ENCODE peak calls at places on chromosome 4, in ten cellular contexts. E is neuronal stem cell; R is AG08396; J is activated T-helper 1 cell treated with anti-CD3 and anti-CD28 coated beads, Interleukin-2, amount 50 U/mL, for 16 hours; C is NCI-H345; V is fibroblast of mammary gland; K is AG10803; Z is sciatic nerve; W is NCI-H2081 treated with DMSO at 0.1 percent for 48 hours; P is neural crest cell. L is an unnamed sample.

GRCh38 chr4:56130609-56131150 is 181.9 kb downstream of the CEP135 start:
- DNase-seq in E (no peak), R (no peak), J (no peak), C (peak; percentile 23), V (peak; percentile 6), K (no peak), Z (no peak), W (no peak), P (no peak), L (no peak)

GRCh38 chr4:88158038-88158359 is 440 bp downstream of the ABCG2 start:
- DNase-seq in E (no peak), R (no peak), J (no peak), C (no peak), V (no peak), K (no peak), Z (no peak), W (no peak), P (no peak), L (no peak)

GRCh38 chr4:138047290-138047689 is 194.9 kb downstream of the SLC7A11 start:
- DNase-seq in E (no peak), R (no peak), J (no peak), C (no peak), V (no peak), K (no peak), Z (no peak), W (no peak), P (no peak), L (no peak)

GRCh38 chr4:66372706-66373105 is 702.4 kb upstream of the EPHA5 start:
- DNase-seq in E (no peak), R (no peak), J (no peak), C (no peak), V (no peak), K (no peak), Z (no peak), W (no peak), P (no peak), L (no peak)

GRCh38 chr4:147078875-147079658 is 133.4 kb upstream of the TTC29 start:
- DNase-seq in E (no peak), R (no peak), J (no peak), C (peak; percentile 5), V (no peak), K (no peak), Z (no peak), W (peak; percentile 1), P (no peak), L (no peak)

GRCh38 chr4:88517825-88518224 is 5.8 kb downstream of the PYURF start:
- DNase-seq in E (no peak), R (no peak), J (no peak), C (no peak), V (no peak), K (no peak), Z (no peak), W (no peak), P (no peak), L (no peak)

GRCh38 chr4:30756553-30756952 is 36.4 kb downstream of the PCDH7 start:
- DNase-seq in E (no peak), R (no peak), J (no peak), C (no peak), V (no peak), K (no peak), Z (no peak), W (no peak), P (no peak), L (no peak)

GRCh38 chr4:26787461-26788340 is 72.9 kb upstream of the STIM2 start:
- DNase-seq in E (no peak), R (no peak), J (no peak), C (peak; percentile 71), V (peak; percentile 84), K (peak; percentile 30), Z (no peak), W (no peak), P (no peak), L (peak; percentile 67)

GRCh38 chr4:85808864-85809263 is 333.9 kb downstream of the ARHGAP24 start:
- DNase-seq in E (no peak), R (no peak), J (no peak), C (no peak), V (no peak), K (no peak), Z (no peak), W (no peak), P (no peak), L (no peak)

GRCh38 chr4:4388836-4389575 is 2.1 kb downstream of the NSG1 start:
- DNase-seq in E (no peak), R (no peak), J (no peak), C (no peak), V (no peak), K (no peak), Z (no peak), W (no peak), P (no peak), L (no peak)

GRCh38 chr4:167032876-167033275 is 201.4 kb downstream of the SPOCK3 start:
- DNase-seq in E (no peak), R (no peak), J (no peak), C (no peak), V (peak; percentile 55), K (no peak), Z (no peak), W (no peak), P (no peak), L (no peak)

GRCh38 chr4:52968241-52968640 is 106.1 kb downstream of the RASL11B start:
- DNase-seq in E (no peak), R (no peak), J (no peak), C (no peak), V (no peak), K (no peak), Z (no peak), W (no peak), P (no peak), L (no peak)

GRCh38 chr4:19300213-19300612 is 951.5 kb upstream of the SLIT2 start:
- DNase-seq in E (no peak), R (peak; percentile 4), J (no peak), C (no peak), V (peak; percentile 84), K (peak; percentile 68), Z (no peak), W (no peak), P (no peak), L (no peak)

GRCh38 chr4:153731239-153731638 is 28.6 kb downstream of the RNF175 start:
- DNase-seq in E (no peak), R (peak; percentile 35), J (no peak), C (no peak), V (peak; percentile 97), K (peak; percentile 89), Z (no peak), W (no peak), P (no peak), L (no peak)

GRCh38 chr4:20474119-20474518 is 222.4 kb downstream of the SLIT2 start:
- DNase-seq in E (no peak), R (peak; percentile 11), J (no peak), C (no peak), V (peak; percentile 35), K (peak; percentile 21), Z (no peak), W (no peak), P (no peak), L (peak; percentile 8)

GRCh38 chr4:156805696-156806095 is 165.9 kb downstream of the PDGFC start:
- DNase-seq in E (no peak), R (no peak), J (no peak), C (no peak), V (no peak), K (no peak), Z (no peak), W (no peak), P (no peak), L (no peak)

GRCh38 chr4:61408163-61408562 is 208.0 kb downstream of the ADGRL3 start:
- DNase-seq in E (peak; percentile 32), R (no peak), J (no peak), C (no peak), V (no peak), K (no peak), Z (no peak), W (no peak), P (no peak), L (no peak)

GRCh38 chr4:7842384-7843279 is 97.0 kb downstream of the AFAP1 start:
- DNase-seq in E (no peak), R (peak; percentile 82), J (no peak), C (no peak), V (peak; percentile 99), K (peak; percentile 100), Z (peak; percentile 73), W (no peak), P (no peak), L (peak; percentile 92)

GRCh38 chr4:184364100-184364921 is 110.0 kb downstream of the IRF2 start:
- DNase-seq in E (no peak), R (no peak), J (no peak), C (no peak), V (no peak), K (no peak), Z (no peak), W (no peak), P (no peak), L (peak; percentile 74)

GRCh38 chr4:31146366-31146765 is 426.2 kb downstream of the PCDH7 start:
- DNase-seq in E (no peak), R (no peak), J (no peak), C (no peak), V (no peak), K (no peak), Z (no peak), W (no peak), P (no peak), L (peak; percentile 38)

GRCh38 chr4:41632481-41633073 is 94.6 kb downstream of the LIMCH1 start:
- DNase-seq in E (no peak), R (peak; percentile 18), J (no peak), C (no peak), V (no peak), K (peak; percentile 44), Z (no peak), W (no peak), P (no peak), L (no peak)

GRCh38 chr4:116923389-116923788 is 162.0 kb downstream of the TRAM1L1 start:
- DNase-seq in E (no peak), R (no peak), J (no peak), C (no peak), V (no peak), K (no peak), Z (no peak), W (no peak), P (no peak), L (no peak)

GRCh38 chr4:33940281-33940680 is 2304.0 kb downstream of the ARAP2 start:
- DNase-seq in E (no peak), R (no peak), J (no peak), C (no peak), V (peak; percentile 35), K (peak; percentile 45), Z (no peak), W (no peak), P (no peak), L (no peak)

GRCh38 chr4:86482851-86483490 is 111.1 kb upstream of the PTPN13 start:
- DNase-seq in E (peak; percentile 88), R (no peak), J (no peak), C (peak; percentile 26), V (no peak), K (no peak), Z (no peak), W (peak; percentile 16), P (peak; percentile 50), L (no peak)

GRCh38 chr4:121720109-121720508 is 23.3 kb upstream of the ANXA5 start:
- DNase-seq in E (no peak), R (no peak), J (no peak), C (no peak), V (no peak), K (peak; percentile 83), Z (no peak), W (no peak), P (no peak), L (no peak)